ENCODE peak calls at places on chromosome 6, in ten cellular contexts. P is stimulated activated CD4-positive, alpha-beta T cell treated with anti-CD3 and anti-CD28 coated beads, Interleukin-2, amount 100 ng/mL, for 48 hours; M is activated CD4-positive, alpha-beta T cell treated with anti-CD3 and anti-CD28 coated beads, Interleukin-2, amount 50 U/mL, for 1 hour; L is NCI-H345; Y is A172; E is testis; R is progenitor cell of endocrine pancreas; H is KBM-7; K is hepatocyte; Q is breast epithelium. F is an unnamed sample.
A peak's percentile ranks its signal among the peaks of the same experiment; 100 is the strongest.

GRCh38 chr6:22322103-22322882 is 25.5 kb upstream of the PRL start:
- DNase-seq in P (no peak), M (no peak), L (no peak), Y (no peak), E (no peak), R (no peak), H (no peak), K (no peak), Q (no peak), F (no peak)

GRCh38 chr6:146857960-146858308 is 259.2 kb downstream of the ADGB start:
- DNase-seq in P (no peak), M (no peak), L (peak; percentile 51), Y (peak; percentile 12), E (no peak), R (no peak), H (no peak), K (no peak), Q (no peak), F (peak; percentile 68)

GRCh38 chr6:83708546-83708969 is 343 bp downstream of the SNAP91 start:
- DNase-seq in P (no peak), M (no peak), L (peak; percentile 58), Y (no peak), E (peak; percentile 32), R (peak; percentile 33), H (peak; percentile 33), K (peak; percentile 21), Q (no peak), F (peak; percentile 35)

GRCh38 chr6:16108996-16109658 is 19.8 kb upstream of the MYLIP start:
- DNase-seq in P (no peak), M (no peak), L (no peak), Y (no peak), E (peak; percentile 74), R (no peak), H (no peak), K (peak; percentile 48), Q (no peak), F (no peak)

GRCh38 chr6:148464319-148465010 is 121.8 kb downstream of the SASH1 start:
- DNase-seq in P (peak; percentile 59), M (peak; percentile 44), L (peak; percentile 22), Y (peak; percentile 59), E (peak; percentile 82), R (peak; percentile 61), H (peak; percentile 80), K (peak; percentile 76), Q (peak; percentile 68), F (peak; percentile 87)

GRCh38 chr6:13927203-13927602 is 2.5 kb downstream of the RNF182 start:
- DNase-seq in P (no peak), M (no peak), L (no peak), Y (no peak), E (no peak), R (no peak), H (no peak), K (no peak), Q (no peak), F (no peak)

GRCh38 chr6:158188591-158188990 is 20.4 kb downstream of the GTF2H5 start:
- DNase-seq in P (no peak), M (no peak), L (no peak), Y (no peak), E (no peak), R (no peak), H (no peak), K (no peak), Q (no peak), F (no peak)

GRCh38 chr6:42041131-42042055 is 8.9 kb upstream of the TAF8 start:
- DNase-seq in P (no peak), M (no peak), L (no peak), Y (no peak), E (peak; percentile 68), R (no peak), H (no peak), K (no peak), Q (no peak), F (no peak)